ENCODE peak calls at places on chromosomes 13 and 19, in six cellular contexts. L is IMR-90, I is thyroid gland, V is upper lobe of left lung, Z is ovary, G is HCT116. K is an unnamed sample.
A peak's percentile ranks its signal among the peaks of the same experiment; 100 is the strongest.

GRCh38 chr19:3479177-3479818 is 1.0 kb downstream of the SMIM24 start:
- DNase-seq in L (no peak), I (no peak), V (no peak), Z (no peak), G (peak; percentile 27), K (no peak)

GRCh38 chr13:39253774-39254173 is 215.5 kb downstream of the NHLRC3 start:
- DNase-seq in L (peak; percentile 59), I (no peak), V (no peak), Z (no peak), G (no peak), K (no peak)

GRCh38 chr13:100725472-100725871 is 50.9 kb upstream of the TMTC4 start:
- DNase-seq in L (no peak), I (no peak), V (no peak), Z (no peak), G (no peak), K (no peak)

GRCh38 chr19:19524053-19524452 is 4.7 kb upstream of the YJEFN3 start:
- DNase-seq in L (no peak), I (no peak), V (no peak), Z (no peak), G (no peak), K (no peak)

GRCh38 chr13:68727788-68728187 is 1379.8 kb upstream of the ATXN8OS start:
- DNase-seq in L (no peak), I (no peak), V (no peak), Z (no peak), G (no peak), K (no peak)

GRCh38 chr19:49614096-49614857 is 23.3 kb downstream of the PRR12 start:
- DNase-seq in L (peak; percentile 91), I (no peak), V (no peak), Z (no peak), G (no peak), K (no peak)

GRCh38 chr13:50366488-50367174 is 351.4 kb downstream of the KCNRG start:
- DNase-seq in L (no peak), I (no peak), V (no peak), Z (no peak), G (no peak), K (no peak)

GRCh38 chr19:7533281-7533819 is 2.2 kb upstream of the PNPLA6 start:
- DNase-seq in L (peak; percentile 28), I (peak; percentile 58), V (peak; percentile 43), Z (peak; percentile 78), G (no peak), K (peak; percentile 33)

GRCh38 chr13:66689628-66690027 is 540.5 kb downstream of the PCDH9 start:
- DNase-seq in L (peak; percentile 40), I (no peak), V (no peak), Z (no peak), G (no peak), K (no peak)

GRCh38 chr19:53521373-53522202 is 16.4 kb upstream of the ZNF331 start:
- DNase-seq in L (no peak), I (no peak), V (no peak), Z (no peak), G (no peak), K (no peak)

GRCh38 chr19:57583521-57584416 is at the start of gene ZIK1:
- DNase-seq in L (peak; percentile 92), I (peak; percentile 94), V (peak; percentile 82), Z (peak; percentile 90), G (no peak), K (peak; percentile 86)

GRCh38 chr13:36548129-36548528 is 115.8 kb downstream of the CCNA1 start:
- DNase-seq in L (no peak), I (peak; percentile 34), V (no peak), Z (no peak), G (no peak), K (no peak)

GRCh38 chr19:4697304-4697703 is 26.3 kb downstream of the DPP9 start:
- DNase-seq in L (no peak), I (no peak), V (no peak), Z (no peak), G (no peak), K (no peak)

GRCh38 chr13:58254961-58255360 is 623.4 kb downstream of the PCDH17 start:
- DNase-seq in L (no peak), I (no peak), V (no peak), Z (no peak), G (no peak), K (no peak)

GRCh38 chr19:49070416-49070815 is 2.1 kb downstream of the KCNA7 start:
- DNase-seq in L (no peak), I (no peak), V (no peak), Z (no peak), G (no peak), K (no peak)

GRCh38 chr19:38919837-38920528 is 8.0 kb upstream of the CCER2 start:
- DNase-seq in L (no peak), I (no peak), V (no peak), Z (no peak), G (no peak), K (no peak)

GRCh38 chr13:73090116-73090811 is 31.5 kb downstream of the KLF5 start:
- DNase-seq in L (peak; percentile 91), I (peak; percentile 32), V (peak; percentile 70), Z (no peak), G (peak; percentile 96), K (no peak)

GRCh38 chr13:45219123-45219891 is 18.5 kb upstream of the KCTD4 start:
- DNase-seq in L (no peak), I (no peak), V (no peak), Z (no peak), G (no peak), K (no peak)

GRCh38 chr19:1401138-1401888 is at the start of gene GAMT:
- DNase-seq in L (no peak), I (peak; percentile 52), V (no peak), Z (no peak), G (no peak), K (no peak)

GRCh38 chr13:73403362-73404150 is 344.8 kb downstream of the KLF5 start:
- DNase-seq in L (no peak), I (no peak), V (no peak), Z (no peak), G (no peak), K (no peak)

GRCh38 chr13:26518433-26519084 is 38.9 kb upstream of the WASF3 start:
- DNase-seq in L (no peak), I (peak; percentile 34), V (no peak), Z (no peak), G (no peak), K (no peak)

GRCh38 chr19:39166571-39167391 is 30.0 kb upstream of the NCCRP1 start:
- DNase-seq in L (no peak), I (peak; percentile 96), V (peak; percentile 88), Z (peak; percentile 69), G (no peak), K (peak; percentile 39)

GRCh38 chr19:51926784-51927741 is at the start of gene ZNF613:
- DNase-seq in L (peak; percentile 94), I (peak; percentile 91), V (peak; percentile 91), Z (peak; percentile 87), G (peak; percentile 94), K (peak; percentile 86)
- TF ChIP-seq POLR2A in L (no peak), I (no peak), V (no peak), Z (no peak), G (no peak), K (no peak)

GRCh38 chr13:52849727-52850395 is 1.4 kb upstream of the PCDH8 start:
- DNase-seq in L (no peak), I (no peak), V (no peak), Z (no peak), G (no peak), K (no peak)

GRCh38 chr13:52850396-52851152 is 2.1 kb upstream of the PCDH8 start:
- DNase-seq in L (peak; percentile 7), I (peak; percentile 81), V (peak; percentile 58), Z (peak; percentile 42), G (no peak), K (peak; percentile 23)

GRCh38 chr13:52848455-52849190 is at the start of gene PCDH8:
- DNase-seq in L (no peak), I (no peak), V (no peak), Z (no peak), G (no peak), K (no peak)

GRCh38 chr13:52851153-52851962 is 2.9 kb upstream of the PCDH8 start:
- DNase-seq in L (no peak), I (peak; percentile 61), V (peak; percentile 29), Z (no peak), G (no peak), K (no peak)

DNA sequence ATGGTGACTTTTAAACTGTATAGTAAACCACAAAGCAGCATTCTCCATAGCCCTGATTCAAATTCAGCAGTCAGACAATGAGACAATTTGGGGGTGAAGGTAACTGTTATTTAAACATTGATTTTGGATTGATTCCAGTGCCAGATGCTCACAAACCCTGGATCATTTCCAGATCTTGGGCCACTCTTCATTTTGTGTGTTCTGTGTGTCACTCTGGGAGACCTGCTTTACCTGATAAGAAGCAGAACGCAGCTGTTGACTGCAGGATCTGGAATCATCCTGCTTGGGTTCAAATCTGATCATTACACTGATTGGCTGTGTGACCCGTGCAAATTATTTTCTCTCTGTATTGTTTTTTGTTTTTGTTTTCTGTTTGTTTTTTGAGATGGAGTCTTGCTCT is 4.0 kb upstream of the PCDH8 start:
- DNase-seq in L (no peak), I (no peak), V (no peak), Z (no peak), G (no peak), K (no peak)
- H3K4me3 ChIP-seq in L (no peak overlapping the region), I (no peak overlapping the region), V (no peak overlapping the region), Z (no peak overlapping the region), G (no peak overlapping the region), K (no peak overlapping the region)

GRCh38 chr13:88183440-88183839 is 512.3 kb downstream of the SLITRK5 start:
- DNase-seq in L (no peak), I (no peak), V (no peak), Z (no peak), G (no peak), K (no peak)
- TF ChIP-seq CTCF in L (no peak), I (no peak), V (no peak), Z (no peak), G (no peak), K (no peak)

GRCh38 chr13:114081761-114082681 is 50.4 kb downstream of the RASA3 start:
- DNase-seq in L (no peak), I (no peak), V (peak; percentile 14), Z (peak; percentile 8), G (no peak), K (no peak)
- TF ChIP-seq POLR2A in L (no peak), I (no peak), V (no peak), Z (no peak), G (no peak), K (no peak)

DNA sequence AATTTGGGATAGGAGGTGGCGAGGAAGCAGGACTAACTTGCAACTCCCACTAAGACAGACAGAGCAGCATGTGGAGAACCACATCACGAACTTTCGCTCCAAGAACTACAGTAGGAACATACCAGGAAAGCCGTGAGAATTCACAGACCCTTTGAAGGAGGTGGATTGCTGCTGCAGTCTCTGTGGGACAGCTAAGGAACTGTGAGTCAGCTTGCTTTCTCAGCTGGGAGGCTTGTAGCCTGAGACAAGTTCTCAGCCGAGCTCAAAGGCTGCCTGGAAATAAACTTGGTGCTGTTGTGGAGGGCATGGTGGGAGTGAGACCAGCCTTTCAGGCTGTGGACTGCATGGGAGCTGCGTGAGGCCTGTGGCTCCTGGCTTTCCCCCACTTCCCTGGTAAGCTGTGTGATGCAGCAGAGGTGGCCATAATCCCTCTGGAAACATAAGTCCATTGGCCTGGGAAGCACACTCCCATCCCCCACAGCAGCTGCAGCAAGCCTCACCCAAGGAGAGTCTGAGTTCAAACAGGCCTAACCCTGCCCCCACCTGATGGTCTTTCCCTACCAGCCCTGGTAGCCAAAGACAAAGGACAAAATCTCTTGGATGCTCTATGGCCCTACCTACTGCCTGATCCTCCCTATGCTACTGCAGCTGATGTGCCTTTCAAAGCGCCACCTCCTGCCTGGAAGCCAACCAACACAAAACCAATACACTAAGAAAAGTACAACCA is 441.1 kb upstream of the HTR2A start:
- DNase-seq in L (peak; percentile 90), I (no peak), V (no peak), Z (no peak), G (no peak), K (no peak)
- H3K4me3 ChIP-seq in L (no peak overlapping the region), I (no peak overlapping the region), V (no peak overlapping the region), Z (no peak overlapping the region), G (no peak overlapping the region), K (no peak overlapping the region)

K was measured in lower leg skin.